ENCODE peak calls at places on chromosomes 2 and 18, in ten cellular contexts. O, G, W, K, B, M, P, H, V and D are unnamed samples.

GRCh38 chr2:37561615-37562569 is 109.5 kb downstream of the CDC42EP3 start:
- DNase-seq in O (no peak), G (peak; percentile 96), W (peak; percentile 57), K (no peak), B (no peak), M (peak; percentile 93), P (no peak), H (peak; percentile 91), V (no peak), D (peak; percentile 64)

GRCh38 chr2:190277234-190278112 is 42.2 kb downstream of the HIBCH start:
- DNase-seq in O (no peak), G (peak; percentile 63), W (peak; percentile 14), K (no peak), B (no peak), M (peak; percentile 56), P (no peak), H (peak; percentile 45), V (peak; percentile 33), D (peak; percentile 24)

GRCh38 chr18:44693030-44693784 is 12.5 kb downstream of the SETBP1 start:
- DNase-seq in O (no peak), G (peak; percentile 62), W (no peak), K (no peak), B (no peak), M (no peak), P (no peak), H (peak; percentile 21), V (no peak), D (peak; percentile 50)

GRCh38 chr2:217162533-217162932 is 302.7 kb upstream of the TNP1 start:
- DNase-seq in O (no peak), G (peak; percentile 98), W (peak; percentile 54), K (peak; percentile 40), B (no peak), M (peak; percentile 43), P (no peak), H (peak; percentile 88), V (no peak), D (peak; percentile 47)

GRCh38 chr2:10329584-10329879 is 26.8 kb downstream of the HPCAL1 start:
- DNase-seq in O (no peak), G (no peak), W (no peak), K (no peak), B (peak; percentile 39), M (no peak), P (no peak), H (no peak), V (no peak), D (no peak)

GRCh38 chr2:237616373-237617304 is 10.7 kb upstream of the LRRFIP1 start:
- DNase-seq in O (no peak), G (peak; percentile 77), W (peak; percentile 65), K (peak; percentile 25), B (no peak), M (no peak), P (no peak), H (peak; percentile 72), V (no peak), D (peak; percentile 79)

GRCh38 chr2:238910751-238911351 is 63.0 kb downstream of the TWIST2 start:
- DNase-seq in O (no peak), G (no peak), W (no peak), K (no peak), B (no peak), M (no peak), P (no peak), H (no peak), V (no peak), D (no peak)

GRCh38 chr2:60794271-60794863 is 38.3 kb downstream of the PAPOLG start:
- DNase-seq in O (no peak), G (no peak), W (no peak), K (no peak), B (no peak), M (no peak), P (no peak), H (peak; percentile 12), V (no peak), D (peak; percentile 55)

GRCh38 chr2:240338274-240338673 is 97.2 kb upstream of the GPC1 start:
- DNase-seq in O (no peak), G (no peak), W (no peak), K (no peak), B (no peak), M (no peak), P (no peak), H (no peak), V (no peak), D (no peak)

GRCh38 chr2:46814562-46814961 is 101.0 kb downstream of the MCFD2 start:
- DNase-seq in O (no peak), G (no peak), W (no peak), K (no peak), B (no peak), M (no peak), P (no peak), H (no peak), V (no peak), D (no peak)

GRCh38 chr2:187224989-187225388 is 223.1 kb downstream of the CALCRL start:
- DNase-seq in O (no peak), G (no peak), W (no peak), K (no peak), B (no peak), M (no peak), P (no peak), H (no peak), V (no peak), D (no peak)

GRCh38 chr18:29512761-29513160 is 1335.8 kb upstream of the CDH2 start:
- DNase-seq in O (no peak), G (no peak), W (no peak), K (no peak), B (no peak), M (no peak), P (no peak), H (no peak), V (no peak), D (no peak)

GRCh38 chr2:120990451-120990871 is 254.8 kb downstream of the GLI2 start:
- DNase-seq in O (no peak), G (no peak), W (peak; percentile 17), K (no peak), B (no peak), M (no peak), P (no peak), H (no peak), V (no peak), D (no peak)

GRCh38 chr2:29977284-29977683 is 55.9 kb upstream of the ALK start:
- DNase-seq in O (no peak), G (no peak), W (no peak), K (no peak), B (no peak), M (no peak), P (no peak), H (no peak), V (no peak), D (no peak)

GRCh38 chr2:72182547-72183460 is 35.1 kb upstream of the CYP26B1 start:
- DNase-seq in O (no peak), G (no peak), W (no peak), K (no peak), B (no peak), M (no peak), P (peak; percentile 30), H (no peak), V (no peak), D (no peak)

GRCh38 chr2:158011055-158011771 is 90.5 kb upstream of the UPP2 start:
- DNase-seq in O (no peak), G (peak; percentile 82), W (no peak), K (no peak), B (no peak), M (no peak), P (no peak), H (no peak), V (no peak), D (no peak)

GRCh38 chr2:40512246-40512645 is 60.4 kb upstream of the SLC8A1 start:
- DNase-seq in O (no peak), G (no peak), W (no peak), K (no peak), B (no peak), M (no peak), P (peak; percentile 38), H (no peak), V (peak; percentile 95), D (no peak)

GRCh38 chr2:238568455-238569414 is 142.0 kb downstream of the ASB1 start:
- DNase-seq in O (no peak), G (no peak), W (no peak), K (no peak), B (no peak), M (no peak), P (no peak), H (no peak), V (no peak), D (no peak)